ENCODE peak calls at places on chromosomes 6 and 20, in eight cellular contexts. One of them, this sample, is unnamed.

GRCh38 chr6:157873735-157874344 is 50.8 kb downstream of the SNX9 start:
- DNase-seq in ovary: peak
- DNase-seq in glutamatergic neuron: peak
- DNase-seq in dorsolateral prefrontal cortex: peak
- DNase-seq in Right ventricle myocardium superior: peak
- DNase-seq in non-pigmented ciliary epithelial cell: no peak
- DNase-seq in HepG2: peak
- DNase-seq in activated T-cell treated with anti-CD3 and anti-CD28 coated beads for 1 hour: peak
- DNase-seq in this sample: peak

GRCh38 chr6:113879186-113880096 is 22.3 kb downstream of the MARCKS start:
- DNase-seq in Right ventricle myocardium superior: no peak
- DNase-seq in activated T-cell treated with anti-CD3 and anti-CD28 coated beads for 1 hour: no peak
- DNase-seq in non-pigmented ciliary epithelial cell: peak
- DNase-seq in glutamatergic neuron: peak
- DNase-seq in dorsolateral prefrontal cortex: peak
- DNase-seq in HepG2: peak
- DNase-seq in ovary: no peak
- DNase-seq in this sample: peak

GRCh38 chr6:137962725-137963124 is 95.7 kb downstream of the TNFAIP3 start:
- DNase-seq in Right ventricle myocardium superior: no peak
- DNase-seq in HepG2: no peak
- DNase-seq in glutamatergic neuron: no peak
- DNase-seq in non-pigmented ciliary epithelial cell: no peak
- DNase-seq in activated T-cell treated with anti-CD3 and anti-CD28 coated beads for 1 hour: no peak
- DNase-seq in ovary: no peak
- DNase-seq in dorsolateral prefrontal cortex: no peak
- DNase-seq in this sample: no peak

GRCh38 chr20:1330075-1330830 is 1.3 kb upstream of the SDCBP2 start:
- DNase-seq in ovary: no peak
- DNase-seq in non-pigmented ciliary epithelial cell: no peak
- DNase-seq in activated T-cell treated with anti-CD3 and anti-CD28 coated beads for 1 hour: no peak
- DNase-seq in dorsolateral prefrontal cortex: no peak
- DNase-seq in HepG2: no peak
- DNase-seq in glutamatergic neuron: no peak
- DNase-seq in Right ventricle myocardium superior: peak
- DNase-seq in this sample: no peak

GRCh38 chr6:31690231-31691077 is 9.6 kb upstream of the LY6G5C start:
- DNase-seq in Right ventricle myocardium superior: no peak
- DNase-seq in non-pigmented ciliary epithelial cell: no peak
- DNase-seq in glutamatergic neuron: no peak
- DNase-seq in dorsolateral prefrontal cortex: no peak
- DNase-seq in ovary: no peak
- DNase-seq in activated T-cell treated with anti-CD3 and anti-CD28 coated beads for 1 hour: no peak
- DNase-seq in HepG2: no peak
- DNase-seq in this sample: no peak

GRCh38 chr6:170459451-170459850 is 93.7 kb downstream of the PSMB1 start:
- DNase-seq in ovary: no peak
- DNase-seq in Right ventricle myocardium superior: no peak
- DNase-seq in dorsolateral prefrontal cortex: no peak
- DNase-seq in HepG2: no peak
- DNase-seq in glutamatergic neuron: no peak
- DNase-seq in activated T-cell treated with anti-CD3 and anti-CD28 coated beads for 1 hour: no peak
- DNase-seq in non-pigmented ciliary epithelial cell: no peak
- DNase-seq in this sample: no peak

GRCh38 chr6:116111552-116112528 is 11.2 kb downstream of the NT5DC1 start:
- DNase-seq in glutamatergic neuron: peak
- DNase-seq in dorsolateral prefrontal cortex: no peak
- DNase-seq in HepG2: peak
- DNase-seq in activated T-cell treated with anti-CD3 and anti-CD28 coated beads for 1 hour: no peak
- DNase-seq in ovary: no peak
- DNase-seq in non-pigmented ciliary epithelial cell: no peak
- DNase-seq in Right ventricle myocardium superior: no peak
- DNase-seq in this sample: no peak

GRCh38 chr20:48722002-48722731 is 105.6 kb downstream of the PREX1 start:
- DNase-seq in HepG2: no peak
- DNase-seq in ovary: no peak
- DNase-seq in dorsolateral prefrontal cortex: no peak
- DNase-seq in glutamatergic neuron: no peak
- DNase-seq in activated T-cell treated with anti-CD3 and anti-CD28 coated beads for 1 hour: no peak
- DNase-seq in non-pigmented ciliary epithelial cell: peak
- DNase-seq in Right ventricle myocardium superior: no peak
- DNase-seq in this sample: no peak

GRCh38 chr20:35267092-35267491 is 10.8 kb downstream of the MMP24OS start:
- DNase-seq in HepG2: no peak
- DNase-seq in non-pigmented ciliary epithelial cell: no peak
- DNase-seq in ovary: no peak
- DNase-seq in Right ventricle myocardium superior: no peak
- DNase-seq in activated T-cell treated with anti-CD3 and anti-CD28 coated beads for 1 hour: no peak
- DNase-seq in dorsolateral prefrontal cortex: no peak
- DNase-seq in glutamatergic neuron: no peak
- DNase-seq in this sample: no peak

GRCh38 chr6:54719633-54720032 is 126.9 kb upstream of the FAM83B start:
- DNase-seq in glutamatergic neuron: no peak
- DNase-seq in non-pigmented ciliary epithelial cell: no peak
- DNase-seq in Right ventricle myocardium superior: no peak
- DNase-seq in activated T-cell treated with anti-CD3 and anti-CD28 coated beads for 1 hour: no peak
- DNase-seq in dorsolateral prefrontal cortex: no peak
- DNase-seq in HepG2: no peak
- DNase-seq in ovary: no peak
- DNase-seq in this sample: no peak

GRCh38 chr6:33410711-33411631 is at the start of gene PHF1:
- DNase-seq in activated T-cell treated with anti-CD3 and anti-CD28 coated beads for 1 hour: peak
- DNase-seq in non-pigmented ciliary epithelial cell: no peak
- DNase-seq in HepG2: no peak
- DNase-seq in glutamatergic neuron: peak
- DNase-seq in ovary: peak
- DNase-seq in Right ventricle myocardium superior: no peak
- DNase-seq in dorsolateral prefrontal cortex: peak
- DNase-seq in this sample: peak

GRCh38 chr6:134678436-134678889 is 271.4 kb downstream of the ALDH8A1 start:
- DNase-seq in ovary: peak
- DNase-seq in Right ventricle myocardium superior: peak
- DNase-seq in activated T-cell treated with anti-CD3 and anti-CD28 coated beads for 1 hour: no peak
- DNase-seq in HepG2: no peak
- DNase-seq in glutamatergic neuron: no peak
- DNase-seq in non-pigmented ciliary epithelial cell: no peak
- DNase-seq in dorsolateral prefrontal cortex: peak
- DNase-seq in this sample: no peak

GRCh38 chr6:4355241-4355640 is 219.9 kb upstream of the ECI2 start:
- DNase-seq in HepG2: no peak
- DNase-seq in non-pigmented ciliary epithelial cell: peak
- DNase-seq in activated T-cell treated with anti-CD3 and anti-CD28 coated beads for 1 hour: no peak
- DNase-seq in ovary: no peak
- DNase-seq in dorsolateral prefrontal cortex: no peak
- DNase-seq in glutamatergic neuron: no peak
- DNase-seq in Right ventricle myocardium superior: no peak
- DNase-seq in this sample: no peak

GRCh38 chr6:123770247-123770949 is 33.3 kb upstream of the NKAIN2 start:
- DNase-seq in Right ventricle myocardium superior: no peak
- DNase-seq in non-pigmented ciliary epithelial cell: no peak
- DNase-seq in ovary: no peak
- DNase-seq in glutamatergic neuron: no peak
- DNase-seq in HepG2: no peak
- DNase-seq in dorsolateral prefrontal cortex: no peak
- DNase-seq in activated T-cell treated with anti-CD3 and anti-CD28 coated beads for 1 hour: no peak
- DNase-seq in this sample: no peak

GRCh38 chr6:7087491-7087979 is 20.2 kb upstream of the RREB1 start:
- DNase-seq in HepG2: no peak
- DNase-seq in Right ventricle myocardium superior: no peak
- DNase-seq in ovary: no peak
- DNase-seq in glutamatergic neuron: no peak
- DNase-seq in activated T-cell treated with anti-CD3 and anti-CD28 coated beads for 1 hour: peak
- DNase-seq in dorsolateral prefrontal cortex: no peak
- DNase-seq in non-pigmented ciliary epithelial cell: no peak
- DNase-seq in this sample: no peak

GRCh38 chr20:37669773-37670236 is 24.0 kb upstream of the CTNNBL1 start:
- DNase-seq in dorsolateral prefrontal cortex: peak
- DNase-seq in activated T-cell treated with anti-CD3 and anti-CD28 coated beads for 1 hour: no peak
- DNase-seq in Right ventricle myocardium superior: no peak
- DNase-seq in HepG2: no peak
- DNase-seq in glutamatergic neuron: no peak
- DNase-seq in ovary: no peak
- DNase-seq in non-pigmented ciliary epithelial cell: no peak
- DNase-seq in this sample: no peak

GRCh38 chr6:112802154-112802553 is 455.0 kb downstream of the RFPL4B start:
- DNase-seq in non-pigmented ciliary epithelial cell: peak
- DNase-seq in activated T-cell treated with anti-CD3 and anti-CD28 coated beads for 1 hour: no peak
- DNase-seq in glutamatergic neuron: no peak
- DNase-seq in ovary: no peak
- DNase-seq in Right ventricle myocardium superior: no peak
- DNase-seq in HepG2: no peak
- DNase-seq in dorsolateral prefrontal cortex: no peak
- DNase-seq in this sample: no peak

GRCh38 chr6:117034547-117034946 is 157.5 kb downstream of the RFX6 start:
- DNase-seq in non-pigmented ciliary epithelial cell: no peak
- DNase-seq in activated T-cell treated with anti-CD3 and anti-CD28 coated beads for 1 hour: no peak
- DNase-seq in ovary: no peak
- DNase-seq in glutamatergic neuron: no peak
- DNase-seq in Right ventricle myocardium superior: no peak
- DNase-seq in dorsolateral prefrontal cortex: no peak
- DNase-seq in HepG2: no peak
- DNase-seq in this sample: no peak

GRCh38 chr6:152600022-152600421 is 37.1 kb downstream of the SYNE1 start:
- DNase-seq in glutamatergic neuron: no peak
- DNase-seq in Right ventricle myocardium superior: no peak
- DNase-seq in activated T-cell treated with anti-CD3 and anti-CD28 coated beads for 1 hour: no peak
- DNase-seq in HepG2: no peak
- DNase-seq in dorsolateral prefrontal cortex: peak
- DNase-seq in non-pigmented ciliary epithelial cell: no peak
- DNase-seq in ovary: no peak
- DNase-seq in this sample: no peak

GRCh38 chr20:52490715-52491430 is 299.3 kb upstream of the ZFP64 start:
- DNase-seq in dorsolateral prefrontal cortex: no peak
- DNase-seq in non-pigmented ciliary epithelial cell: peak
- DNase-seq in activated T-cell treated with anti-CD3 and anti-CD28 coated beads for 1 hour: no peak
- DNase-seq in HepG2: no peak
- DNase-seq in ovary: no peak
- DNase-seq in Right ventricle myocardium superior: no peak
- DNase-seq in glutamatergic neuron: no peak
- DNase-seq in this sample: no peak

GRCh38 chr6:95917034-95917433 is 98.7 kb upstream of the FUT9 start:
- DNase-seq in glutamatergic neuron: no peak
- DNase-seq in non-pigmented ciliary epithelial cell: no peak
- DNase-seq in ovary: no peak
- DNase-seq in Right ventricle myocardium superior: no peak
- DNase-seq in dorsolateral prefrontal cortex: no peak
- DNase-seq in activated T-cell treated with anti-CD3 and anti-CD28 coated beads for 1 hour: no peak
- DNase-seq in HepG2: peak
- DNase-seq in this sample: no peak

GRCh38 chr20:56676679-56677078 is 47.6 kb downstream of the TFAP2C start:
- DNase-seq in ovary: no peak
- DNase-seq in activated T-cell treated with anti-CD3 and anti-CD28 coated beads for 1 hour: no peak
- DNase-seq in Right ventricle myocardium superior: no peak
- DNase-seq in HepG2: no peak
- DNase-seq in non-pigmented ciliary epithelial cell: no peak
- DNase-seq in dorsolateral prefrontal cortex: no peak
- DNase-seq in glutamatergic neuron: no peak
- DNase-seq in this sample: no peak

GRCh38 chr20:61929561-61929960 is 136.1 kb downstream of the TAF4 start:
- DNase-seq in HepG2: no peak
- DNase-seq in non-pigmented ciliary epithelial cell: no peak
- DNase-seq in ovary: no peak
- DNase-seq in Right ventricle myocardium superior: no peak
- DNase-seq in glutamatergic neuron: peak
- DNase-seq in dorsolateral prefrontal cortex: no peak
- DNase-seq in activated T-cell treated with anti-CD3 and anti-CD28 coated beads for 1 hour: no peak
- DNase-seq in this sample: no peak

GRCh38 chr6:162728177-162728571 is 400 bp downstream of the PACRG start:
- DNase-seq in non-pigmented ciliary epithelial cell: no peak
- DNase-seq in ovary: no peak
- DNase-seq in glutamatergic neuron: no peak
- DNase-seq in activated T-cell treated with anti-CD3 and anti-CD28 coated beads for 1 hour: no peak
- DNase-seq in dorsolateral prefrontal cortex: no peak
- DNase-seq in Right ventricle myocardium superior: no peak
- DNase-seq in HepG2: no peak
- DNase-seq in this sample: peak

GRCh38 chr20:672975-673604 is 2.5 kb downstream of the SCRT2 start:
- DNase-seq in Right ventricle myocardium superior: no peak
- DNase-seq in activated T-cell treated with anti-CD3 and anti-CD28 coated beads for 1 hour: no peak
- DNase-seq in glutamatergic neuron: peak
- DNase-seq in non-pigmented ciliary epithelial cell: no peak
- DNase-seq in ovary: no peak
- DNase-seq in HepG2: no peak
- DNase-seq in dorsolateral prefrontal cortex: no peak
- DNase-seq in this sample: peak

GRCh38 chr6:99821164-99821563 is 172.9 kb downstream of the MCHR2 start:
- DNase-seq in non-pigmented ciliary epithelial cell: no peak
- DNase-seq in glutamatergic neuron: no peak
- DNase-seq in dorsolateral prefrontal cortex: no peak
- DNase-seq in HepG2: no peak
- DNase-seq in ovary: no peak
- DNase-seq in Right ventricle myocardium superior: no peak
- DNase-seq in activated T-cell treated with anti-CD3 and anti-CD28 coated beads for 1 hour: no peak
- DNase-seq in this sample: no peak

GRCh38 chr6:142810952-142811514 is 133.9 kb downstream of the HIVEP2 start:
- DNase-seq in non-pigmented ciliary epithelial cell: no peak
- DNase-seq in ovary: no peak
- DNase-seq in dorsolateral prefrontal cortex: no peak
- DNase-seq in HepG2: no peak
- DNase-seq in glutamatergic neuron: no peak
- DNase-seq in Right ventricle myocardium superior: no peak
- DNase-seq in activated T-cell treated with anti-CD3 and anti-CD28 coated beads for 1 hour: no peak
- DNase-seq in this sample: no peak

GRCh38 chr6:158142789-158143188 is 25.3 kb downstream of the SERAC1 start:
- DNase-seq in dorsolateral prefrontal cortex: no peak
- DNase-seq in ovary: no peak
- DNase-seq in Right ventricle myocardium superior: no peak
- DNase-seq in glutamatergic neuron: no peak
- DNase-seq in activated T-cell treated with anti-CD3 and anti-CD28 coated beads for 1 hour: no peak
- DNase-seq in non-pigmented ciliary epithelial cell: no peak
- DNase-seq in HepG2: peak
- DNase-seq in this sample: no peak